ENCODE peak calls at places on chromosomes 16 and 17, in eight cellular contexts. D is transverse colon, Y is prostate gland, Z is ovary, H is H1, J is K562, P is breast epithelium, C is IMR-90. X is an unnamed sample.

GRCh38 chr16:72169708-72170107 is 2.2 kb downstream of the PMFBP1 start:
- DNase-seq in D (no peak), Y (no peak), Z (no peak), H (no peak), J (no peak), P (no peak), C (no peak), X (no peak)

GRCh38 chr16:15576960-15577958 is 65.7 kb downstream of the MARF1 start:
- DNase-seq in D (peak), Y (peak), Z (no peak), H (no peak), J (peak), P (peak), C (no peak), X (no peak)

GRCh38 chr17:59427425-59427921 is 96.0 kb downstream of the YPEL2 start:
- DNase-seq in D (no peak), Y (no peak), Z (no peak), H (no peak), J (no peak), P (no peak), C (peak), X (peak)

GRCh38 chr17:77328823-77329740 is 188.3 kb downstream of the SEC14L1 start:
- DNase-seq in D (peak), Y (no peak), Z (no peak), H (no peak), J (no peak), P (peak), C (no peak), X (peak)

GRCh38 chr17:48011405-48012150 is 26.0 kb downstream of the COPZ2 start:
- DNase-seq in D (peak), Y (no peak), Z (no peak), H (no peak), J (peak), P (no peak), C (peak), X (no peak)

GRCh38 chr16:1245452-1246005 is 5.0 kb downstream of the TPSAB1 start:
- DNase-seq in D (no peak), Y (no peak), Z (no peak), H (no peak), J (no peak), P (no peak), C (no peak), X (no peak)

GRCh38 chr16:8890549-8890921 is 8.4 kb downstream of the LITAFD start:
- DNase-seq in D (no peak), Y (no peak), Z (no peak), H (no peak), J (no peak), P (no peak), C (no peak), X (no peak)

GRCh38 chr17:61492759-61493526 is 40.7 kb downstream of the TBX4 start:
- DNase-seq in D (no peak), Y (no peak), Z (no peak), H (no peak), J (no peak), P (no peak), C (peak), X (no peak)

GRCh38 chr17:68305132-68305531 is 13.8 kb downstream of the ARSG start:
- DNase-seq in D (no peak), Y (no peak), Z (no peak), H (no peak), J (no peak), P (no peak), C (no peak), X (no peak)

GRCh38 chr16:66479661-66480264 is 52.7 kb downstream of the BEAN1 start:
- DNase-seq in D (no peak), Y (no peak), Z (peak), H (no peak), J (no peak), P (peak), C (no peak), X (no peak)

GRCh38 chr16:24544640-24545039 is 5.3 kb downstream of the RBBP6 start:
- DNase-seq in D (no peak), Y (no peak), Z (no peak), H (no peak), J (no peak), P (no peak), C (peak), X (no peak)

GRCh38 chr16:54657058-54657708 is 273.5 kb upstream of the IRX5 start:
- DNase-seq in D (no peak), Y (no peak), Z (no peak), H (no peak), J (no peak), P (no peak), C (no peak), X (no peak)

GRCh38 chr17:2977157-2977556 is 86.2 kb downstream of the OR1D5 start:
- DNase-seq in D (no peak), Y (no peak), Z (no peak), H (no peak), J (no peak), P (no peak), C (peak), X (no peak)

GRCh38 chr17:51305182-51305581 is 44.8 kb downstream of the UTP18 start:
- DNase-seq in D (no peak), Y (no peak), Z (no peak), H (no peak), J (no peak), P (no peak), C (no peak), X (no peak)

GRCh38 chr17:45428954-45429337 is 3.7 kb downstream of the ARHGAP27 start:
- DNase-seq in D (no peak), Y (no peak), Z (no peak), H (no peak), J (no peak), P (no peak), C (no peak), X (no peak)

GRCh38 chr16:86424413-86424812 is 85.9 kb upstream of the FOXF1 start:
- DNase-seq in D (peak), Y (no peak), Z (no peak), H (no peak), J (no peak), P (no peak), C (no peak), X (no peak)

DNA sequence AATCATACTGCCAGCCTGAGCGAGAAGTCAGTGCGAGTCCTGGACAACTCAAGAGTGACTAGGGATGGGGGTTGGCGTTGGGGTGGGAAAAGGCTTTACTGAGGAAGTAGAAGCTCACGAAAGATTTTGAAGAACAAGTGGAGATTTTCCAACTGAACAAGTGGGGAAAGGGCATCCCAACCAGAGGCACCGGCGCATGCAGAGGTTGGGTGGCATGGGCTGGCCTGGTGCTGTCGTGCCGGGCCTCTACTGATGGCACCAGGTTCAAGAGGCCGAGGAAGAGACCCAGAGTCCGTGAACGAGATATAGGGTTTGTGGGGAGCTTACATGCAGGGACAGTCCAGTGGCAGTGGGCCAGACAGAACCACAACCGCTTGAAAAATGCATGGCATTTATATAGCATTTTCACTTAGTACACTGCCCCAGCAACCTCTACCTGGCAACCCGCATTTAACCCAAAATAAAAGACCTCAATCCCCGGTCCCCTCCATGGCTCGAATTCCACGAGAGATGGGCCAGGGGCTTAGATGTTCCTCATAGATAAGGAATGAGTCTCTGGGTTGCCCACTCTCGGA is 7.7 kb upstream of the ITGA3 start:
- DNase-seq in D (no peak), Y (no peak), Z (no peak), H (no peak), J (no peak), P (no peak), C (no peak), X (no peak)
- H3K27ac ChIP-seq in D (no peak), Y (no peak), Z (no peak), H (no peak), J (no peak), P (no peak), C (peak), X (no peak)

GRCh38 chr17:32634167-32634566 is 147.4 kb downstream of the CDK5R1 start:
- DNase-seq in D (no peak), Y (no peak), Z (no peak), H (no peak), J (no peak), P (no peak), C (no peak), X (no peak)
- TF ChIP-seq CTCF in D (no peak), Y (no peak), Z (no peak), H (no peak), J (no peak), P (no peak), C (no peak), X (no peak)

DNA sequence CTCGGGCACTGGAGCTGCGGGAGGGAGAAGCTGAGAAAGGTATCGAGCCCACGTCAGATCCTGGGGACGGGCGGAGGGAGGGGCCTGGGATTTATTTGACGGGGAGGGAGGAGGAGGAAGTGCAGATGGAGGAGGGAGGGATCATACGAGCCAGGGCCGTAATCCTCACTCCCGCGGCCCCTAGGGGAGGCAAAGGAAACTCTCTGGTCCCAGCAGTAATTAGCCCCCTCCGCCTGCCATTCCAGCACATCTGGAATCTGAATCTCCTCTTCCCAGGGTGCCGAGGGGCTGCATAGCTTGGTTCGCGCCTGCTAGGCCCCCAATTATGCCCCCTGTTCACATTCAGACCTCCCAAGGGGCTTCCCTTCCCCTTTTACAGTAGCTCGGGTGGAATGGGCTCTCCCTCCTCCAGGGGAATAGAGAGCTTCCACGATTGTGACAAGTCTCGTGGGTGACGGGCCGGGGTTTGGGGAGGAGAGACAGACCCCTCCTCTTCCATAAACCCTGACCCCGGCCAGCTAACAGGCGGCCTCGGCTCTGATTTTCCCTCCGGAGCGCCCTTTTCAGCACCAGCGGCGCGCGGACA is at the start of gene SEZ6L2:
- DNase-seq in D (peak), Y (peak), Z (peak), H (peak), J (peak), P (peak), C (peak), X (no peak)
- TF ChIP-seq POLR2A in D (peak), Y (peak), Z (no peak), H (no peak), J (no peak), P (no peak), C (no peak), X (no peak)

DNA sequence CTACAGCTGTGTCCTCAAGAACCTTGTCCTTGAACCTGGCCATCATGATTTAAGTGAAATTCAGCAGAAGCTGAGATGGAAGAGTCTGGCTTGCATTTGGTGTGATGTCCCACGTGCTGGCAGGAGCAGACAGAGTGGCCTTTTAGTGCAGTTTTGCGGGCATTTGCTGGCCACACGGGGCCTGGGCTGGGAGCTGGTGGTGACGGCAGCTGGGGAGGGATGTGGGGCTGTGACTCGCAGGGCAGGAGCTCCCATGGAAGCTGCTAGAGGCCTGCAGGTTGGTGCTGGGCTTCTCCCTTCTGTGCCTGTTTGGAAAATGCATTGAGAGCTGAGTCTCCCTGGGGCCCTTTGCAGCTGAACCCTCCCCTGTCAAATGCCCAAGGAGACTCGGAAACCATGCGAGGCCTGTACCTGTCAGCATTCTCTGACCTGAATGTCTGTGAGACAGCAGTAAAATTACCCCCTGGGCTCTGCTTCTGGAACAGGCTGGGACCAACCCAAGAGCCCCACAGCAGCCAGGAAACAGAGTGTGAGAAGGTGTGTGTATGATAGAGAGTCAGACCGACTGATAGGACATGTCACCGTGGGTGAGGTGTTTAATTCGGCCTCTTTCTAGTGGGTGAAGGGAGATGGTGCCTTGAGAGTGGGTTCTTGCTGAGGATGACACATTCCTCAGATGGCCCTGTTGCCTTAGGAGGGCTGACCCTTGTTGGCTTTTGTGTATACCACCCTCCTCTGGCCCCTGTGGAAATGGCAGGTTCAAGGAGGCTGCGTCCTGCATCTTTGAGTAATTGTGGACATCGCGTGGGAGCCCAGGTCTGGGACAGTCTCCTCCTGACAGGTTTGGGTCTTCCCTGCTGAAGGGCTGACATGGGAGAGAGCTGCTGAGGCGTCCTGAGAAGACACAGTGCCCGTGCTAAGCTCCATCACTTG is 145.5 kb downstream of the MSI2 start:
- DNase-seq in D (no peak), Y (no peak), Z (no peak), H (no peak), J (no peak), P (no peak), C (no peak), X (no peak)
- H3K27ac ChIP-seq in D (no peak), Y (no peak), Z (no peak), H (no peak), J (no peak), P (peak), C (no peak), X (no peak)

GRCh38 chr17:80047176-80047575 is 10.7 kb downstream of the CCDC40 start:
- DNase-seq in D (no peak), Y (no peak), Z (no peak), H (no peak), J (no peak), P (peak), C (no peak), X (no peak)
- TF ChIP-seq CTCF in D (no peak), Y (no peak), Z (no peak), H (no peak), J (no peak), P (no peak), C (no peak), X (no peak)

X was measured in heart left ventricle.